ENCODE peak calls at places on chromosomes 11 and 22, in eight cellular contexts. X, E, H, Z, F, B, S and C are unnamed samples.

GRCh38 chr11:64292458-64293254 is 1.6 kb downstream of the KCNK4 start:
- DNase-seq in X (no peak), E (no peak), H (no peak), Z (no peak), F (no peak), B (no peak), S (no peak), C (no peak)

GRCh38 chr11:48093795-48094642 is 113.7 kb downstream of the PTPRJ start:
- DNase-seq in X (peak), E (peak), H (no peak), Z (no peak), F (peak), B (peak), S (no peak), C (no peak)

GRCh38 chr11:66619080-66619554 is 2.7 kb downstream of the RBM14 start:
- DNase-seq in X (no peak), E (no peak), H (peak), Z (no peak), F (peak), B (no peak), S (no peak), C (no peak)

GRCh38 chr22:45757068-45757467 is 85.4 kb downstream of the ATXN10 start:
- DNase-seq in X (no peak), E (no peak), H (no peak), Z (no peak), F (peak), B (no peak), S (no peak), C (no peak)

GRCh38 chr11:58801974-58802545 is 42.4 kb downstream of the GLYATL2 start:
- DNase-seq in X (no peak), E (no peak), H (no peak), Z (no peak), F (no peak), B (no peak), S (no peak), C (no peak)

GRCh38 chr22:36885474-36885873 is 24.7 kb downstream of the NCF4 start:
- DNase-seq in X (no peak), E (no peak), H (no peak), Z (no peak), F (no peak), B (no peak), S (no peak), C (no peak)

GRCh38 chr11:46237248-46238077 is 40.0 kb upstream of the CREB3L1 start:
- DNase-seq in X (no peak), E (peak), H (peak), Z (peak), F (peak), B (peak), S (peak), C (peak)

GRCh38 chr11:44949160-44950035 is 1.3 kb downstream of the TP53I11 start:
- DNase-seq in X (peak), E (no peak), H (no peak), Z (peak), F (peak), B (peak), S (no peak), C (no peak)

GRCh38 chr11:59429924-59430516 is 3.8 kb upstream of the OR5A2 start:
- DNase-seq in X (peak), E (peak), H (peak), Z (peak), F (peak), B (peak), S (no peak), C (peak)

GRCh38 chr11:69439127-69439526 is 42.3 kb upstream of the LINC01488 start:
- DNase-seq in X (no peak), E (no peak), H (no peak), Z (no peak), F (no peak), B (no peak), S (no peak), C (no peak)

GRCh38 chr11:45023065-45023365 is 72.3 kb upstream of the TP53I11 start:
- DNase-seq in X (no peak), E (no peak), H (no peak), Z (no peak), F (peak), B (no peak), S (no peak), C (no peak)

GRCh38 chr22:40325315-40325714 is 21.0 kb upstream of the ADSL start:
- DNase-seq in X (no peak), E (no peak), H (no peak), Z (no peak), F (no peak), B (no peak), S (no peak), C (no peak)

GRCh38 chr11:32366671-32367070 is 68.7 kb downstream of the WT1 start:
- DNase-seq in X (no peak), E (no peak), H (peak), Z (no peak), F (peak), B (no peak), S (no peak), C (peak)

GRCh38 chr11:2975594-2975993 is 16.5 kb downstream of the NAP1L4 start:
- DNase-seq in X (no peak), E (no peak), H (peak), Z (peak), F (no peak), B (peak), S (peak), C (no peak)

GRCh38 chr11:57792060-57792541 is 30.5 kb downstream of the CTNND1 start:
- DNase-seq in X (peak), E (no peak), H (peak), Z (no peak), F (peak), B (no peak), S (peak), C (no peak)

GRCh38 chr11:105609832-105610781 is at the start of gene GRIA4:
- DNase-seq in X (peak), E (no peak), H (peak), Z (no peak), F (peak), B (no peak), S (peak), C (no peak)

GRCh38 chr22:29710193-29710592 is 9.6 kb upstream of the CABP7 start:
- DNase-seq in X (no peak), E (no peak), H (no peak), Z (no peak), F (no peak), B (no peak), S (no peak), C (no peak)

GRCh38 chr11:43580735-43581369 is 99.7 kb upstream of the HSD17B12 start:
- DNase-seq in X (no peak), E (no peak), H (no peak), Z (peak), F (no peak), B (no peak), S (no peak), C (no peak)

GRCh38 chr11:80958414-80958813 is 1517.6 kb upstream of the TENM4 start:
- DNase-seq in X (no peak), E (no peak), H (peak), Z (no peak), F (peak), B (peak), S (no peak), C (peak)

GRCh38 chr22:36797334-36797733 is 19.5 kb downstream of the PVALB start:
- DNase-seq in X (no peak), E (no peak), H (no peak), Z (no peak), F (no peak), B (no peak), S (no peak), C (no peak)

GRCh38 chr22:31829505-31829904 is 75.7 kb downstream of the DEPDC5 start:
- DNase-seq in X (no peak), E (peak), H (peak), Z (peak), F (peak), B (peak), S (no peak), C (peak)

GRCh38 chr22:39493759-39494158 is 8.3 kb upstream of the MIEF1 start:
- DNase-seq in X (no peak), E (no peak), H (peak), Z (no peak), F (peak), B (peak), S (no peak), C (no peak)

GRCh38 chr22:24392218-24392931 is 35.0 kb upstream of the ADORA2A start:
- DNase-seq in X (no peak), E (no peak), H (no peak), Z (no peak), F (no peak), B (no peak), S (no peak), C (no peak)

GRCh38 chr11:31340903-31341572 is 28.5 kb downstream of the DCDC1 start:
- DNase-seq in X (peak), E (no peak), H (peak), Z (peak), F (peak), B (peak), S (no peak), C (no peak)
- TF ChIP-seq CTCF in X (peak), E (peak), H (peak), Z (peak), F (peak), B (peak), S (no peak), C (peak)

GRCh38 chr11:132586801-132587200 is 945.5 kb downstream of the OPCML start:
- DNase-seq in X (no peak), E (no peak), H (peak), Z (no peak), F (peak), B (no peak), S (no peak), C (no peak)
- TF ChIP-seq CTCF in X (no peak), E (no peak), H (no peak), Z (no peak), F (no peak), B (no peak), S (no peak), C (no peak)

DNA sequence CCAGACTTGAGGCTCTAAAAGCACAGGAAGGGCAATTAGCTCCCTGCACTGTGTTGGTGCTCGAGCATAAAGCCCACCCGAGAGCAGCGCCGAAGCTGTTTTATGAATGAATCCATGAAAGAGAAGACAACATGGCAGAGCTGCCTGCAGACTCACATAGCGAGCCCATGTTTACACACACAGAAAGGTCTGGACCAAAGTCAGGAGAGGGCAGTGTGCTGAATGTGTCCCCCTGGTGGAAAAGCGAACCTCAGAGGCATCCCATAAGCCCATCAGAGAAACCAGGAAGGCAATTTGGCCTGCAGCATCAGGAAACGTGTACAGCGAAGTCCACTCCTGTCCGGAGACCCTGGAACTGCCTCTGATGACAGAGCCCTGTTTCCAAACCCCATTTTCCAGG is 37.1 kb downstream of the CHRDL2 start:
- DNase-seq in X (no peak), E (no peak), H (no peak), Z (no peak), F (no peak), B (no peak), S (no peak), C (no peak)
- TF ChIP-seq CTCF in X (no peak), E (peak), H (peak), Z (peak), F (no peak), B (peak), S (no peak), C (peak)

GRCh38 chr11:79485694-79486093 is 44.9 kb upstream of the TENM4 start:
- DNase-seq in X (no peak), E (no peak), H (no peak), Z (no peak), F (no peak), B (no peak), S (no peak), C (no peak)

GRCh38 chr11:79488286-79488685 is 47.5 kb upstream of the TENM4 start:
- DNase-seq in X (no peak), E (no peak), H (no peak), Z (no peak), F (no peak), B (no peak), S (no peak), C (no peak)

GRCh38 chr11:79484872-79485271 is 44.0 kb upstream of the TENM4 start:
- DNase-seq in X (no peak), E (no peak), H (no peak), Z (no peak), F (no peak), B (no peak), S (no peak), C (no peak)

GRCh38 chr11:79487412-79487811 is 46.6 kb upstream of the TENM4 start:
- DNase-seq in X (no peak), E (no peak), H (no peak), Z (no peak), F (no peak), B (no peak), S (no peak), C (no peak)

DNA sequence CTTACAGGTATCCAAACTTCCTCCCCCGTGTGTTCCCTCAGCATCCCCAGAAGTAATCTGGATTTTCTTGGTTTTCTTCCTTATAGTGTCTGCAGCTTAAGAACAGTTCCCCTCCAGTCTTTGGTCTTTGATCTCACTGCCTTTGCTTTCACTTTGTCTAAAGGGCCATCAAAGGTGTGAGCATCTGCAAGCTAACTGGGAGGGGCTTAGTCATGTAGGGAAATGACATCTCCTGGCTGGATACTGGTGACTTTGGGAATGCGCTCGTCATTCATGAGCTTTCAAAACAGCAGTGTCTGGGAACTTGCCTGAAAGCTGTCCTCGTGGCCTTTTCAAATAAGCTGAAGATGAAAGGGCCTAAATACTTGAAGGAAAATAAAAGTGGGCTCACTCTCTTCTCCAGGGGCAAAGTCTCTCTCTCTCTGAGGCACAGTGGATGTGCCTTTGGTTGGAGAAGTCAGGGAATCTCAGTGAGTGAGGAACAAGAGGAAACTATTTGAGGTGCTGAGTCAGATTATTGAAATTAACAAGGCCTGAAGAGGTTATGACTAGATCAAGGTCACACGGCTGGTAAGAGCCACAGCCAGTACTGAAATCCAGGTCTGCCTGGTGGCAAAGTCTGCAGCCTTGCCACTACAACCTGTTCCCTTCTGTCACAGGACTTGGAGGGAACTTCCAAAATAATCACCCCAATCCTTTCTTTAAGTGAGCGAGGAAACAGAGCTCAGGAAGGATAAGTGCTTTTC is 45.6 kb upstream of the TENM4 start:
- DNase-seq in X (no peak), E (no peak), H (no peak), Z (no peak), F (peak), B (no peak), S (no peak), C (no peak)
- TF ChIP-seq CTCF in X (no peak), E (no peak), H (no peak), Z (no peak), F (no peak), B (no peak), S (no peak), C (no peak)

GRCh38 chr22:19964701-19965386 is 23.2 kb upstream of the TXNRD2 start:
- DNase-seq in X (no peak), E (no peak), H (no peak), Z (no peak), F (no peak), B (no peak), S (no peak), C (no peak)

GRCh38 chr22:19966908-19967750 is 25.5 kb upstream of the TXNRD2 start:
- DNase-seq in X (no peak), E (no peak), H (no peak), Z (no peak), F (no peak), B (no peak), S (no peak), C (no peak)

GRCh38 chr22:19963863-19964642 is 22.4 kb upstream of the TXNRD2 start:
- DNase-seq in X (no peak), E (no peak), H (no peak), Z (no peak), F (no peak), B (no peak), S (no peak), C (no peak)

GRCh38 chr22:19967850-19968449 is 26.3 kb upstream of the TXNRD2 start:
- DNase-seq in X (no peak), E (no peak), H (no peak), Z (no peak), F (no peak), B (no peak), S (no peak), C (no peak)

GRCh38 chr22:19965771-19966709 is 24.4 kb upstream of the TXNRD2 start:
- DNase-seq in X (no peak), E (no peak), H (no peak), Z (peak), F (no peak), B (no peak), S (no peak), C (no peak)
- TF ChIP-seq CTCF in X (no peak), E (peak), H (peak), Z (peak), F (peak), B (peak), S (no peak), C (peak)